ENCODE peak calls at places on chromosomes 5 and 9, in four cellular contexts. One of them, this sample, is unnamed.

GRCh38 chr9:97386265-97386633 is 25.6 kb upstream of the TDRD7 start:
- DNase-seq in K562: no peak
- DNase-seq in GM12878: no peak
- DNase-seq in HepG2: peak; percentile 43
- DNase-seq in this sample: no peak

GRCh38 chr5:32100230-32100629 is 73.9 kb downstream of the GOLPH3 start:
- DNase-seq in K562: no peak
- DNase-seq in GM12878: no peak
- DNase-seq in HepG2: no peak
- DNase-seq in this sample: no peak

GRCh38 chr5:1007681-1008450 is 736 bp upstream of the NKD2 start:
- DNase-seq in K562: no peak
- DNase-seq in GM12878: no peak
- DNase-seq in HepG2: no peak
- DNase-seq in this sample: no peak

GRCh38 chr9:127142291-127142690 is 19.9 kb upstream of the ANGPTL2 start:
- DNase-seq in K562: no peak
- DNase-seq in GM12878: no peak
- DNase-seq in HepG2: no peak
- DNase-seq in this sample: no peak

GRCh38 chr9:130997925-130998595 is 10.9 kb upstream of the LAMC3 start:
- DNase-seq in K562: peak; percentile 100
- DNase-seq in GM12878: no peak
- DNase-seq in HepG2: peak; percentile 56
- DNase-seq in this sample: peak; percentile 95

GRCh38 chr5:160269017-160269416 is 39.7 kb downstream of the FABP6 start:
- DNase-seq in K562: no peak
- DNase-seq in GM12878: no peak
- DNase-seq in HepG2: no peak
- DNase-seq in this sample: no peak

GRCh38 chr9:90964101-90965020 is 162.7 kb downstream of the SYK start:
- DNase-seq in K562: peak; percentile 11
- DNase-seq in GM12878: no peak
- DNase-seq in HepG2: peak; percentile 3
- DNase-seq in this sample: peak; percentile 46

GRCh38 chr5:150487199-150488061 is 20.5 kb upstream of the NDST1 start:
- DNase-seq in K562: peak; percentile 40
- DNase-seq in GM12878: no peak
- DNase-seq in HepG2: peak; percentile 80
- DNase-seq in this sample: peak; percentile 54

GRCh38 chr5:179374506-179375235 is 29.4 kb upstream of the ADAMTS2 start:
- DNase-seq in K562: no peak
- DNase-seq in GM12878: no peak
- DNase-seq in HepG2: no peak
- DNase-seq in this sample: no peak

GRCh38 chr9:136674786-136675349 is 12.2 kb downstream of the EGFL7 start:
- DNase-seq in K562: peak; percentile 75
- DNase-seq in GM12878: no peak
- DNase-seq in HepG2: peak; percentile 82
- DNase-seq in this sample: no peak

GRCh38 chr9:92001244-92001643 is 51.2 kb upstream of the ROR2 start:
- DNase-seq in K562: no peak
- DNase-seq in GM12878: no peak
- DNase-seq in HepG2: no peak
- DNase-seq in this sample: no peak

GRCh38 chr5:77431286-77431685 is 60.8 kb downstream of the WDR41 start:
- DNase-seq in K562: no peak
- DNase-seq in GM12878: no peak
- DNase-seq in HepG2: no peak
- DNase-seq in this sample: no peak

GRCh38 chr5:14687023-14687665 is 22.6 kb downstream of the OTULIN start:
- DNase-seq in K562: no peak
- DNase-seq in GM12878: no peak
- DNase-seq in HepG2: no peak
- DNase-seq in this sample: no peak

GRCh38 chr9:108704156-108704852 is 151.5 kb downstream of the ACTL7B start:
- DNase-seq in K562: no peak
- DNase-seq in GM12878: peak; percentile 4
- DNase-seq in HepG2: no peak
- DNase-seq in this sample: no peak

GRCh38 chr5:33792559-33792958 is 99.2 kb downstream of the ADAMTS12 start:
- DNase-seq in K562: no peak
- DNase-seq in GM12878: no peak
- DNase-seq in HepG2: no peak
- DNase-seq in this sample: no peak

GRCh38 chr5:122434547-122434946 is 122.5 kb downstream of the SNCAIP start:
- DNase-seq in K562: no peak
- DNase-seq in GM12878: no peak
- DNase-seq in HepG2: no peak
- DNase-seq in this sample: no peak

GRCh38 chr9:34611251-34611810 is 566 bp downstream of the RPP25L start:
- DNase-seq in K562: no peak
- DNase-seq in GM12878: no peak
- DNase-seq in HepG2: no peak
- DNase-seq in this sample: no peak

GRCh38 chr9:71812385-71812784 is 44.1 kb upstream of the CEMIP2 start:
- DNase-seq in K562: no peak
- DNase-seq in GM12878: no peak
- DNase-seq in HepG2: no peak
- DNase-seq in this sample: no peak

GRCh38 chr5:108814551-108814950 is 66.9 kb downstream of the FER start:
- DNase-seq in K562: no peak
- DNase-seq in GM12878: no peak
- DNase-seq in HepG2: no peak
- DNase-seq in this sample: no peak

GRCh38 chr9:137694962-137695875 is 76.4 kb downstream of the EHMT1 start:
- DNase-seq in K562: peak; percentile 77
- DNase-seq in GM12878: no peak
- DNase-seq in HepG2: peak; percentile 64
- DNase-seq in this sample: peak; percentile 61

GRCh38 chr5:37197340-37198050 is 51.7 kb downstream of the CPLANE1 start:
- DNase-seq in K562: no peak
- DNase-seq in GM12878: no peak
- DNase-seq in HepG2: no peak
- DNase-seq in this sample: no peak

GRCh38 chr5:120479066-120479465 is 15.0 kb downstream of the PRR16 start:
- DNase-seq in K562: no peak
- DNase-seq in GM12878: no peak
- DNase-seq in HepG2: no peak
- DNase-seq in this sample: no peak

GRCh38 chr5:32981061-32981460 is 269.9 kb downstream of the NPR3 start:
- DNase-seq in K562: no peak
- DNase-seq in GM12878: no peak
- DNase-seq in HepG2: no peak
- DNase-seq in this sample: no peak

GRCh38 chr5:73238873-73239272 is 65.9 kb downstream of the TMEM174 start:
- DNase-seq in K562: no peak
- DNase-seq in GM12878: no peak
- DNase-seq in HepG2: no peak
- DNase-seq in this sample: no peak

GRCh38 chr5:110644357-110644756 is 82.1 kb downstream of the TMEM232 start:
- DNase-seq in K562: no peak
- DNase-seq in GM12878: no peak
- DNase-seq in HepG2: no peak
- DNase-seq in this sample: no peak

GRCh38 chr9:19465571-19466267 is 56.9 kb downstream of the ACER2 start:
- DNase-seq in K562: no peak
- DNase-seq in GM12878: no peak
- DNase-seq in HepG2: no peak
- DNase-seq in this sample: no peak

GRCh38 chr5:121189569-121190305 is 661.9 kb upstream of the FTMT start:
- DNase-seq in K562: no peak
- DNase-seq in GM12878: no peak
- DNase-seq in HepG2: no peak
- DNase-seq in this sample: peak; percentile 19

GRCh38 chr9:7374966-7375650 is 424.5 kb downstream of the DMAC1 start:
- DNase-seq in K562: no peak
- DNase-seq in GM12878: no peak
- DNase-seq in HepG2: no peak
- DNase-seq in this sample: no peak

GRCh38 chr9:38208206-38208901 is 139.3 kb upstream of the SHB start:
- DNase-seq in K562: no peak
- DNase-seq in GM12878: no peak
- DNase-seq in HepG2: peak; percentile 20
- DNase-seq in this sample: no peak

DNA sequence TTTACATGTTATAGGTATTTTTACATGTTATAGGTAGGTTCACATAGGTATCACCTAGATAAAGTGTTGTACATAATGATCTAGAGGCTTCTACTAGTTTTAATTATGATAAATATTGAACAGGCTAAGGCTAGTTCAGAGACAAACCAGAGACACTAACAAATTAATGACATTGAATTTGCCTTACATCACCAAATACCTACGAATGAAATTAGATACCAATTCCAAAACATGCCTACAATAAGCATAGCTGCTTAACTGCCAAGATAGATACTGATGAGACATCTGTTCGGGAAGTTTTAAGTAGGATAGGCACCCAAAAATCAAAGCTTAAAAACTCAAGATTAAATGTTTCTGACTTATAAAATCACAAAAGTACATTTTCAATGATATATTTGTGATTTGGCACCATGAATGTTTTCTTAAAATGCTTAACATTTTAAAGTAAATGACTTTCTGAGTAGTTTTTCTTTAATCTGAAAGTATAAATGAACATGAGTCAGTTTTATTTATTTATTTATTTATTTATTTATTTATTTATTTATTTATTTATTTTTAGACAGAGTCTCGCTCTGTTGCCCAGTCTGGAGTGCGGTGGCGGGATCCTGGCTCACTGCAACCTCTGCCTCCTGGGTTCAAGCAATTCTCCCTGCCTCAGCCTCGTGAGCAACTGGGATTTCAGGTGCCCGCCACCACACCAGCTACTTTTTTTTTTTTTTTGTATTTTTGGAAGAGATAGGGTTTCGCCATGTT is 703.1 kb upstream of the ARRDC3 start:
- DNase-seq in K562: no peak
- DNase-seq in GM12878: no peak
- DNase-seq in HepG2: no peak
- DNase-seq in this sample: no peak
- TF ChIP-seq REST in K562: no peak
- TF ChIP-seq REST in GM12878: no peak
- TF ChIP-seq REST in HepG2: no peak
- TF ChIP-seq REST in this sample: no peak

DNA sequence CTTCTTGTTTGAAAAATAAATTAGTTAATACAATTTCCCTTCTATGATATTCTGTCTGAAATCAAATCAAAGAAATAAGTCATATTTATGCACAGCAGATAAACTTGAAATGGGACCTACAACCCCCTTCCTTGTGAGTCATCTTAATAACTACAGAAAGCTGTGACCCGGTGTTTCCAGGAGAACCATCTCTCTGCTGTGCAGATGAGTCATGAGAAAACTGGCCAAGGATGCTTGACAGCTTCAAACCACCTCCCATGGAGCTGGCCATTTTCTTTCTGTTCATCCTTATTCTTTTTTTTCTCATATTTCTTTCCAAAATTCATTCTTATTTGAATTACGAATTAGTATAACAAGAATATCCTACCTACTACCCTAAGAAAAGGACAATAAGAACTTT is 43.4 kb upstream of the NR4A3 start:
- DNase-seq in K562: no peak
- DNase-seq in GM12878: no peak
- DNase-seq in HepG2: no peak
- DNase-seq in this sample: peak; percentile 27
- TF ChIP-seq CEBPB in K562: no peak
- TF ChIP-seq CEBPB in GM12878: no peak
- TF ChIP-seq CEBPB in HepG2: no peak
- TF ChIP-seq CEBPB in this sample: no peak

GRCh38 chr9:133876144-133876543 is 116.0 kb downstream of the VAV2 start:
- DNase-seq in K562: peak; percentile 56
- DNase-seq in GM12878: no peak
- DNase-seq in HepG2: no peak
- DNase-seq in this sample: no peak
- TF ChIP-seq KDM1A in K562: no peak
- TF ChIP-seq KDM1A in GM12878: no peak
- TF ChIP-seq KDM1A in HepG2: no peak
- TF ChIP-seq KDM1A in this sample: no peak

GRCh38 chr5:158686240-158686639 is 413.5 kb downstream of the EBF1 start:
- DNase-seq in K562: no peak
- DNase-seq in GM12878: no peak
- DNase-seq in HepG2: no peak
- DNase-seq in this sample: no peak

GRCh38 chr5:158679221-158679641 is 420.5 kb downstream of the EBF1 start:
- DNase-seq in K562: no peak
- DNase-seq in GM12878: no peak
- DNase-seq in HepG2: no peak
- DNase-seq in this sample: no peak

GRCh38 chr5:158682631-158683030 is 417.1 kb downstream of the EBF1 start:
- DNase-seq in K562: no peak
- DNase-seq in GM12878: no peak
- DNase-seq in HepG2: no peak
- DNase-seq in this sample: no peak

GRCh38 chr5:158684469-158684868 is 415.2 kb downstream of the EBF1 start:
- DNase-seq in K562: no peak
- DNase-seq in GM12878: no peak
- DNase-seq in HepG2: no peak
- DNase-seq in this sample: no peak
- TF ChIP-seq REST in K562: no peak
- TF ChIP-seq REST in GM12878: no peak
- TF ChIP-seq REST in HepG2: no peak
- TF ChIP-seq REST in this sample: no peak

DNA sequence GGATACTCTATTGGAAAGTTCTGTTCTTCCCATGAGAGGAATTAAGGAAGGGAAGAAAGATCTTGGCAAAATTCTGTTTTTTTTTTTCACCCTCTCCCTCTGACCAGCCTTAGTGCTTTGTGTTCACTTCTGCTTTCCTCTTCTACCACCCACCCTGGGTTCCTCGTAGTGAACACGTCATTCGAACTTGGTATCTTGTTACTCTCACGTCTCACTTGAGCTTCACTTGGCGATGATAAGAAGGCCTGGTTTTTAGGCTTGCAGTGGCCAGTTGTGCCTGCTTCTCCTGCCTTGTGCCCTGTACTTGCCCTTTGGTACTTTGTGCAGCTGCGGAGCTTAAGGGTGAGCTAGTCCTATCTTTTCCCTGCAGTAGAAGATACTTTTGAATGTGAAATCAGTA is 67.1 kb downstream of the ARHGAP26 start:
- DNase-seq in K562: no peak
- DNase-seq in GM12878: no peak
- DNase-seq in HepG2: no peak
- DNase-seq in this sample: no peak
- TF ChIP-seq CEBPB in K562: no peak
- TF ChIP-seq CEBPB in GM12878: no peak
- TF ChIP-seq CEBPB in HepG2: peak; percentile 50
- TF ChIP-seq CEBPB in this sample: no peak

DNA sequence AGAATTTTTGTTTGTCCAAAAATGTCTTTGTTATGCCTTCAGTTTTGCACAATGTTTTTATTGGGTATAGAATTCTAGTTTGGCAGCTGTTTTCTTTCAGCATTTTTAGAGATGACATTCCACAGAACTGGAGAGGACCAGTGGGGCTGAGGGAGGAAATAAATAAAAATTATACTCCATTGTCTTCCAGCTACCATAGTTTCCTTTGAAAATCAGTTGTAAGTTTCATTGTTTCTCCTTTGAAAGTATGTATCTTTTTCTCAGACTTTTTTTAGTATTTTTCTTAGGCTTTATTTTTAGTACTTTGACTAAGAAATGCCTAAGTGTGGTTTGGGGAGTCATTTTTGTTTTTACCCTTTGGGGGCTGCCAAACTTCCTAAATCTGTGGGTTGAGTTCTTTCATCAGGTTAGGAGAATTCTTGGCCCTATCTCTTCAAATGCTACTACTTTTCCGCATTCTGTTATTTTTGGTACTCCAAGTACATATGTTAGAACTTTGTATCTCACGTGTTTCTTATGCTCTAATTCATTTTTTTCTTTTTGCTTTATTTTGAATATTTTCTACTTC is 15.2 kb upstream of the FBLL1 start:
- DNase-seq in K562: no peak
- DNase-seq in GM12878: no peak
- DNase-seq in HepG2: no peak
- DNase-seq in this sample: no peak
- TF ChIP-seq KDM1A in K562: no peak
- TF ChIP-seq KDM1A in GM12878: no peak
- TF ChIP-seq KDM1A in HepG2: no peak
- TF ChIP-seq KDM1A in this sample: no peak